ENCODE peak calls at places on chromosomes 16 and 17, in four cellular contexts. S, P, R and V are unnamed samples.
A peak's percentile ranks its signal among the peaks of the same experiment; 100 is the strongest.

GRCh38 chr17:82396601-82397435 is 21.3 kb upstream of the HEXD start:
- DNase-seq in S (peak; percentile 94), P (peak; percentile 17), R (peak; percentile 41), V (peak; percentile 48)

GRCh38 chr17:7854851-7855642 is at the start of gene TMEM88:
- DNase-seq in S (no peak), P (peak; percentile 87), R (no peak), V (peak; percentile 93)

GRCh38 chr17:76397687-76398522 is 13.5 kb downstream of the SPHK1 start:
- DNase-seq in S (peak; percentile 93), P (peak; percentile 90), R (peak; percentile 59), V (peak; percentile 95)

GRCh38 chr17:78969865-78970264 is 9.9 kb downstream of the LGALS3BP start:
- DNase-seq in S (no peak), P (no peak), R (no peak), V (peak; percentile 25)

GRCh38 chr17:55433029-55433628 is 11.5 kb upstream of the MMD start:
- DNase-seq in S (peak; percentile 23), P (no peak), R (peak; percentile 100), V (no peak)

GRCh38 chr16:15949210-15950166 is at the start of gene ABCC1:
- DNase-seq in S (peak; percentile 85), P (peak; percentile 73), R (no peak), V (peak; percentile 93)

GRCh38 chr16:84973776-84974523 is 37.4 kb downstream of the ZDHHC7 start:
- DNase-seq in S (no peak), P (no peak), R (no peak), V (no peak)

GRCh38 chr16:30335598-30336474 is 19.3 kb downstream of the CD2BP2 start:
- DNase-seq in S (peak; percentile 25), P (no peak), R (peak; percentile 66), V (no peak)

GRCh38 chr17:3762922-3763776 is 37.8 kb downstream of the ITGAE start:
- DNase-seq in S (no peak), P (no peak), R (no peak), V (peak; percentile 10)

GRCh38 chr17:2343421-2343820 is 6.1 kb downstream of the SGSM2 start:
- DNase-seq in S (no peak), P (no peak), R (no peak), V (no peak)

GRCh38 chr17:74203439-74204240 is at the start of gene RPL38:
- DNase-seq in S (peak; percentile 99), P (peak; percentile 98), R (peak; percentile 90), V (peak; percentile 98)

GRCh38 chr17:42337442-42337841 is 49.1 kb downstream of the STAT5A start:
- DNase-seq in S (no peak), P (no peak), R (no peak), V (no peak)

DNA sequence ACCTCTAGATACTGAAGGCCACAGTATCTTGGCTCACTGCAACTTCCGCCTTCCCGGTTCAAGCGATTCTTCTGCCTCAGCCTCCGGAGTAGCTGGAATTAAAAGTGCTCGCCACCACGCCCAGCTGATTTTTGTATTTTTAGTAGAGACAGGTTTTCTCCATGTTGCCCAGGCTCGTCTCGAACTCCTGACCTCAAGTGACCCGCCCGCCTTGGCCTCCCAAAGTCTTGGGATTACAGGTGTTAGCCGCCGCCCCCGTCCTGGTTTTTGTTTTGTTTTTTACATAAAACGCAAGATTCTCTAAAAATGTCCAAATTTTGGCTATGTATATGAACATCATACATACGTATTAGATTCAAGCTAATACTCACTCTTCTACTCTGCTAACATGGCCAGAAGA is 2.0 kb upstream of the GGNBP2 start:
- DNase-seq in S (no peak), P (no peak), R (no peak), V (no peak)
- H3K4me3 ChIP-seq in S (no peak overlapping the region), P (no peak overlapping the region), R (no peak overlapping the region), V (no peak overlapping the region)

GRCh38 chr17:43517161-43517560 is 29.0 kb downstream of the ETV4 start:
- DNase-seq in S (no peak), P (no peak), R (no peak), V (no peak)
- H3K36me3 ChIP-seq in S (peaks cover 70% of the 10 kb centered on the region), P (peaks cover 69% of the 10 kb centered on the region), R (peaks cover 29% of the 10 kb centered on the region), V (peaks cover 31% of the 10 kb centered on the region)

GRCh38 chr16:89534147-89534788 is 26.1 kb downstream of the SPG7 start:
- DNase-seq in S (peak; percentile 38), P (no peak), R (no peak), V (no peak)

GRCh38 chr16:89530401-89531381 is 22.5 kb downstream of the SPG7 start:
- DNase-seq in S (no peak), P (no peak), R (no peak), V (no peak)

GRCh38 chr16:89536371-89536770 is 24.1 kb upstream of the RPL13 start:
- DNase-seq in S (no peak), P (no peak), R (no peak), V (no peak)

GRCh38 chr16:89529097-89529496 is 20.9 kb downstream of the SPG7 start:
- DNase-seq in S (no peak), P (no peak), R (no peak), V (no peak)

GRCh38 chr16:89531821-89532526 is 23.8 kb downstream of the SPG7 start:
- DNase-seq in S (no peak), P (no peak), R (no peak), V (no peak)
- H3K27me3 ChIP-seq in S (no peaks in the 10 kb centered on the region), P (no peaks in the 10 kb centered on the region), R (no peaks in the 10 kb centered on the region), V (no peaks in the 10 kb centered on the region)

GRCh38 chr16:17866991-17867390 is 396.2 kb upstream of the XYLT1 start:
- DNase-seq in S (no peak), P (no peak), R (no peak), V (no peak)
- H3K4me3 ChIP-seq in S (no peak overlapping the region), P (no peak overlapping the region), R (no peak overlapping the region), V (no peak overlapping the region)

GRCh38 chr17:47621293-47622178 is 28.2 kb upstream of the KPNB1 start:
- DNase-seq in S (peak; percentile 88), P (peak; percentile 37), R (peak; percentile 87), V (peak; percentile 58)
- H3K36me3 ChIP-seq in S (peaks cover 57% of the 10 kb centered on the region), P (peaks cover 53% of the 10 kb centered on the region), R (peaks cover 35% of the 10 kb centered on the region), V (peaks cover 16% of the 10 kb centered on the region)

GRCh38 chr16:23848958-23849357 is 13.2 kb downstream of the PRKCB start:
- DNase-seq in S (no peak), P (no peak), R (no peak), V (no peak)
- H3K27me3 ChIP-seq in S (peaks cover 6% of the 10 kb centered on the region), P (no peaks in the 10 kb centered on the region), R (peaks cover 56% of the 10 kb centered on the region), V (peaks cover 3% of the 10 kb centered on the region)

DNA sequence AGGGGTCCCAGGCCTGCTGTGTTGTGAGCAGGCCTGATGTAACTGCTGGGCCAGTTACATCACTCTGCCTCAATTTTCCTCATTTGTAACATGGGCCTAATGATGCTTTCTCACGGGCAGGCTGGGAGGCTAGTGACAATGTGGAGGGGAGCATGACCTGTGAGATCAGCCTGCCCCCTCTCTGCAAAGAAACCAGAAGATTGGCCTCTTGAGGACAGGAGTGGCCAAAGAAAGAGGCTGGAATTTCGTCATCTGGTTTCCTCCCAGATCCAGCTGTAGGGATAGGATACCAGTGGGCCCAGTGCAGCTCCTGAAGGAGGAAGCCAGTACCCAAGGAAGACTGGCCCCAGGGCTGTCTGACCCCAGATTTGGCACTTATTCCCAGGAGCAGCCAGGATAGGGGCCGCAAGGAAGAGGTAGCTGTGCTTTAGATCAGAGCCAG is 615 bp upstream of the SREBF1 start:
- DNase-seq in S (peak; percentile 69), P (no peak), R (peak; percentile 67), V (no peak)
- H3K4me3 ChIP-seq in S (peak overlapping the region; percentile 90), P (peak overlapping the region; percentile 41), R (peak overlapping the region; percentile 61), V (peak overlapping the region; percentile 100)

GRCh38 chr16:356756-357155 is 4.2 kb upstream of the AXIN1 start:
- DNase-seq in S (no peak), P (no peak), R (no peak), V (no peak)

GRCh38 chr16:353404-354285 is 1.1 kb upstream of the AXIN1 start:
- DNase-seq in S (no peak), P (no peak), R (no peak), V (no peak)

GRCh38 chr16:352547-353403 is at the start of gene AXIN1:
- DNase-seq in S (peak; percentile 96), P (peak; percentile 100), R (peak; percentile 89), V (peak; percentile 99)

GRCh38 chr16:354286-354881 is 1.9 kb upstream of the AXIN1 start:
- DNase-seq in S (no peak), P (no peak), R (no peak), V (no peak)

DNA sequence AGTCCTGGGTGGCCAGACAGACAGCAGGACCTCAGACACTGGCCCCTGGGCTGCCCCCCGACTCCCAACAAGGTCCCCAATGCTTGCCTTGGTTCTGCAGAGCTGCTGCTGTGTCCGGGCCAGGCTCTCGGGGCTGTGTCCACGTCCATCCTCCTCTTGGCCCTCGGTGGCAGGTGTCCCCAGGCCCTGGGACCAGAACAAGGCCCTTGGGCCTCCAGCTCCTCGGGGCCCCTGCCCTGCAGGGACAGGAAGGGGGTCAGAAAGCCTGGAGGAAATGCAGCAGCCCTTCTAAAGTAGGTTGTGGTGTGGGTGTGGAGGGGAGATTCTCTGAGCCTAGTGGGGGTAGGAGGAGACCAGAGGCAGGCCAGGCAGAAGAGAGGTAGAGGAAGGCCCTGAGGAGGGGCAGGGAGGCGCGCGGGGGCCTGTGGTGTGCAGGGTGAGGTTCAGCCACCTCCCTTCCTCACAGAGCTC is 2.5 kb upstream of the AXIN1 start:
- DNase-seq in S (no peak), P (no peak), R (no peak), V (no peak)
- H3K36me3 ChIP-seq in S (no peaks in the 10 kb centered on the region), P (no peaks in the 10 kb centered on the region), R (no peaks in the 10 kb centered on the region), V (peaks cover 1% of the 10 kb centered on the region)

GRCh38 chr16:9909072-9909471 is 273.2 kb downstream of the GRIN2A start:
- DNase-seq in S (no peak), P (no peak), R (no peak), V (no peak)

GRCh38 chr16:9911231-9911630 is 271.0 kb downstream of the GRIN2A start:
- DNase-seq in S (no peak), P (no peak), R (no peak), V (no peak)

GRCh38 chr16:9908613-9909012 is 273.6 kb downstream of the GRIN2A start:
- DNase-seq in S (no peak), P (no peak), R (no peak), V (no peak)

GRCh38 chr16:9911989-9912388 is 270.2 kb downstream of the GRIN2A start:
- DNase-seq in S (no peak), P (no peak), R (no peak), V (no peak)

GRCh38 chr16:9913604-9914330 is 268.5 kb downstream of the GRIN2A start:
- DNase-seq in S (no peak), P (no peak), R (no peak), V (no peak)
- H3K27me3 ChIP-seq in S (no peaks in the 10 kb centered on the region), P (no peaks in the 10 kb centered on the region), R (peaks cover 19% of the 10 kb centered on the region), V (no peaks in the 10 kb centered on the region)